ENCODE peak calls at places on chromosomes 11 and 22, in nine cellular contexts. One of them, this sample, is unnamed.

GRCh38 chr22:50310209-50310722 is 2.8 kb upstream of the PLXNB2 start:
- DNase-seq in SK-N-SH: no peak
- DNase-seq in A549: no peak
- DNase-seq in GM23338: peak
- DNase-seq in HepG2: peak
- DNase-seq in HL-60: no peak
- DNase-seq in K562: no peak
- DNase-seq in HCT116: no peak
- DNase-seq in GM12878: no peak
- DNase-seq in this sample: no peak

GRCh38 chr22:48926663-48927062 is 901.0 kb downstream of the BRD1 start:
- DNase-seq in SK-N-SH: no peak
- DNase-seq in A549: no peak
- DNase-seq in GM23338: no peak
- DNase-seq in HepG2: no peak
- DNase-seq in HL-60: no peak
- DNase-seq in K562: no peak
- DNase-seq in HCT116: no peak
- DNase-seq in GM12878: no peak
- DNase-seq in this sample: no peak

GRCh38 chr22:47163481-47163875 is 401.0 kb downstream of the TBC1D22A start:
- DNase-seq in SK-N-SH: no peak
- DNase-seq in A549: no peak
- DNase-seq in GM23338: no peak
- DNase-seq in HepG2: no peak
- DNase-seq in HL-60: no peak
- DNase-seq in K562: no peak
- DNase-seq in HCT116: no peak
- DNase-seq in GM12878: no peak
- DNase-seq in this sample: no peak

GRCh38 chr11:30143098-30143705 is 87.6 kb upstream of the FSHB start:
- DNase-seq in SK-N-SH: peak
- DNase-seq in A549: peak
- DNase-seq in GM23338: peak
- DNase-seq in HepG2: peak
- DNase-seq in HL-60: peak
- DNase-seq in K562: peak
- DNase-seq in HCT116: peak
- DNase-seq in GM12878: peak
- DNase-seq in this sample: peak

GRCh38 chr22:49677495-49677889 is 150.2 kb downstream of the BRD1 start:
- DNase-seq in SK-N-SH: no peak
- DNase-seq in A549: no peak
- DNase-seq in GM23338: no peak
- DNase-seq in HepG2: no peak
- DNase-seq in HL-60: no peak
- DNase-seq in K562: no peak
- DNase-seq in HCT116: no peak
- DNase-seq in GM12878: no peak
- DNase-seq in this sample: no peak

GRCh38 chr11:65224939-65225283 is 36.9 kb upstream of the POLA2 start:
- DNase-seq in SK-N-SH: no peak
- DNase-seq in A549: peak
- DNase-seq in GM23338: peak
- DNase-seq in HepG2: no peak
- DNase-seq in HL-60: no peak
- DNase-seq in K562: peak
- DNase-seq in HCT116: peak
- DNase-seq in GM12878: no peak
- DNase-seq in this sample: no peak

GRCh38 chr11:130489716-130490115 is 41.3 kb downstream of the ADAMTS15 start:
- DNase-seq in SK-N-SH: no peak
- DNase-seq in A549: no peak
- DNase-seq in GM23338: no peak
- DNase-seq in HepG2: no peak
- DNase-seq in HL-60: no peak
- DNase-seq in K562: no peak
- DNase-seq in HCT116: no peak
- DNase-seq in GM12878: no peak
- DNase-seq in this sample: no peak

GRCh38 chr11:16505481-16505880 is 149.1 kb upstream of the SOX6 start:
- DNase-seq in SK-N-SH: no peak
- DNase-seq in A549: no peak
- DNase-seq in GM23338: peak
- DNase-seq in HepG2: no peak
- DNase-seq in HL-60: no peak
- DNase-seq in K562: no peak
- DNase-seq in HCT116: no peak
- DNase-seq in GM12878: no peak
- DNase-seq in this sample: no peak

GRCh38 chr22:36977401-36977861 is 41.8 kb downstream of the TST start:
- DNase-seq in SK-N-SH: peak
- DNase-seq in A549: peak
- DNase-seq in GM23338: peak
- DNase-seq in HepG2: peak
- DNase-seq in HL-60: peak
- DNase-seq in K562: peak
- DNase-seq in HCT116: no peak
- DNase-seq in GM12878: peak
- DNase-seq in this sample: peak
- TF ChIP-seq CTCF in SK-N-SH: peak
- TF ChIP-seq CTCF in A549: peak
- TF ChIP-seq CTCF in GM23338: peak
- TF ChIP-seq CTCF in HepG2: peak
- TF ChIP-seq CTCF in HL-60: no peak
- TF ChIP-seq CTCF in K562: peak
- TF ChIP-seq CTCF in HCT116: peak
- TF ChIP-seq CTCF in GM12878: peak
- TF ChIP-seq CTCF in this sample: no peak

GRCh38 chr11:101913631-101914030 is 1.2 kb upstream of the CEP126 start:
- DNase-seq in SK-N-SH: no peak
- DNase-seq in A549: no peak
- DNase-seq in GM23338: no peak
- DNase-seq in HepG2: no peak
- DNase-seq in HL-60: no peak
- DNase-seq in K562: no peak
- DNase-seq in HCT116: no peak
- DNase-seq in GM12878: no peak
- DNase-seq in this sample: no peak
- TF ChIP-seq REST in SK-N-SH: no peak
- TF ChIP-seq REST in A549: no peak
- TF ChIP-seq REST in GM23338: no peak
- TF ChIP-seq REST in HepG2: no peak
- TF ChIP-seq REST in HL-60: no peak
- TF ChIP-seq REST in K562: no peak
- TF ChIP-seq REST in HCT116: no peak
- TF ChIP-seq REST in GM12878: no peak
- TF ChIP-seq REST in this sample: no peak

GRCh38 chr11:1750481-1750839 is at the start of gene IFITM10:
- DNase-seq in SK-N-SH: peak
- DNase-seq in A549: no peak
- DNase-seq in GM23338: peak
- DNase-seq in HepG2: no peak
- DNase-seq in HL-60: no peak
- DNase-seq in K562: no peak
- DNase-seq in HCT116: no peak
- DNase-seq in GM12878: no peak
- DNase-seq in this sample: no peak

GRCh38 chr11:1749787-1750351 is 526 bp downstream of the IFITM10 start:
- DNase-seq in SK-N-SH: no peak
- DNase-seq in A549: peak
- DNase-seq in GM23338: no peak
- DNase-seq in HepG2: no peak
- DNase-seq in HL-60: no peak
- DNase-seq in K562: no peak
- DNase-seq in HCT116: no peak
- DNase-seq in GM12878: no peak
- DNase-seq in this sample: no peak

GRCh38 chr11:1747753-1748466 is 2.5 kb downstream of the IFITM10 start:
- DNase-seq in SK-N-SH: peak
- DNase-seq in A549: no peak
- DNase-seq in GM23338: no peak
- DNase-seq in HepG2: no peak
- DNase-seq in HL-60: no peak
- DNase-seq in K562: no peak
- DNase-seq in HCT116: no peak
- DNase-seq in GM12878: no peak
- DNase-seq in this sample: no peak

GRCh38 chr11:1748467-1749019 is 1.9 kb downstream of the IFITM10 start:
- DNase-seq in SK-N-SH: peak
- DNase-seq in A549: no peak
- DNase-seq in GM23338: no peak
- DNase-seq in HepG2: no peak
- DNase-seq in HL-60: no peak
- DNase-seq in K562: no peak
- DNase-seq in HCT116: no peak
- DNase-seq in GM12878: no peak
- DNase-seq in this sample: no peak

GRCh38 chr11:1749020-1749758 is 1.2 kb downstream of the IFITM10 start:
- DNase-seq in SK-N-SH: peak
- DNase-seq in A549: no peak
- DNase-seq in GM23338: peak
- DNase-seq in HepG2: no peak
- DNase-seq in HL-60: no peak
- DNase-seq in K562: no peak
- DNase-seq in HCT116: no peak
- DNase-seq in GM12878: no peak
- DNase-seq in this sample: no peak
- H3K27ac ChIP-seq in SK-N-SH: peak
- H3K27ac ChIP-seq in A549: peak
- H3K27ac ChIP-seq in GM23338: no peak
- H3K27ac ChIP-seq in HepG2: no peak
- H3K27ac ChIP-seq in HL-60: no peak
- H3K27ac ChIP-seq in K562: no peak
- H3K27ac ChIP-seq in HCT116: no peak
- H3K27ac ChIP-seq in GM12878: no peak
- H3K27ac ChIP-seq in this sample: peak

DNA sequence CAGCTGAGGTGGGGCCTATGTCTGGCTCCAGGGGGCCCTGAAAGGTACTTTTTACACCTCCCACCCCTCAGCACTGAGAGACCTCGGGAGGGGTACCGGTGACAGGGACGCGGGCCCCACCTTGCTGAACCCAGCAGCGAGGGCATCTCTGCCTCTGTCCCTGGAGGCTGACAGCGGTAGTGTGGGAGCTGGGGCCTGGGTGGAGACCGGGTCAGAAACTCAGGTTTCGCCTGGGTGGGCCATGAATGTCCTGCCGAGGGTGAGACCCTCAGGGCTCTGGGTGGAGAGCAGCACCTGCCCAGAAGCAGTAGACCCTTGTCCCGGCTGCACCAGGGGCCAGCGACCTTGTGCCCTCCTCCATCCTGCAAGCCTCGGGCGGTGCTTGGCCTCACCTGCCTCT is 22.2 kb downstream of the PTDSS2 start:
- DNase-seq in SK-N-SH: peak
- DNase-seq in A549: no peak
- DNase-seq in GM23338: peak
- DNase-seq in HepG2: no peak
- DNase-seq in HL-60: no peak
- DNase-seq in K562: no peak
- DNase-seq in HCT116: no peak
- DNase-seq in GM12878: no peak
- DNase-seq in this sample: no peak
- TF ChIP-seq CTCF in SK-N-SH: no peak
- TF ChIP-seq CTCF in A549: no peak
- TF ChIP-seq CTCF in GM23338: peak
- TF ChIP-seq CTCF in HepG2: no peak
- TF ChIP-seq CTCF in HL-60: no peak
- TF ChIP-seq CTCF in K562: no peak
- TF ChIP-seq CTCF in HCT116: no peak
- TF ChIP-seq CTCF in GM12878: no peak
- TF ChIP-seq CTCF in this sample: no peak

DNA sequence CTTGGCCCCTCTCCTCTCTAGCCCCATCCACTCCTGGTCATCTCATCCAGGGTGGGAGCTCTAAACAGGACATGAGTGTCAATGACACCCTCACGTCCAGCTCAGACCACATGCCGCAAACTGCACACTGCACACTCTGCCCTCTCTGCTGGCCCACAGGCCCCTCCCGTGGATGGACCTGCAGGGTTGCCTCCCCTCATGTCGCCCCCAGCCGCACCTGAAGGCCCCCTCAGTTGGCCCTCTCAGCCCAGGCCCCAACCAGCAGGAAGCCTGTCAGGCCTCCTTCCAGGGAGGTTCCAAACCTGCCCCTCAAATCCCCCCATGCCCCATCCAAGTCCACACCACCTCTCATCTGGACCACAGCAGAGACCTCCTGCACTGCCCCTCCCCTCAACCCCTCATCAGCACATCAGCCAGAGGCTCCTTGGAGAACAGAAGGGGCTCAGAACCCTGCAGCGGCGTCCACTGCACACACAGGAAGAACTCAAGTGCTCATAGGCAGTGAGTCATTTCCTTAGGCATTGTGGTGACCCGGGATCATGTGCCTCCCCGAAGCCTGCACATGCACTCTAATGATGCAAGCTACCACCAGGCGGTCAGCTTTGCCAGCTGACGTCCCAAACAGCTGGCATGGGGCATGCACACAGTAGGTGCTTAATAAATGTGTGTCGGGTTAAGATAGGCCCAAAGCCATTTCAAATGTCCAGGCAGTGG is 12.9 kb upstream of the CDKN1C start:
- DNase-seq in SK-N-SH: no peak
- DNase-seq in A549: no peak
- DNase-seq in GM23338: no peak
- DNase-seq in HepG2: peak
- DNase-seq in HL-60: peak
- DNase-seq in K562: peak
- DNase-seq in HCT116: no peak
- DNase-seq in GM12878: no peak
- DNase-seq in this sample: no peak
- TF ChIP-seq REST in SK-N-SH: peak
- TF ChIP-seq REST in A549: no peak
- TF ChIP-seq REST in GM23338: no peak
- TF ChIP-seq REST in HepG2: no peak
- TF ChIP-seq REST in HL-60: no peak
- TF ChIP-seq REST in K562: no peak
- TF ChIP-seq REST in HCT116: no peak
- TF ChIP-seq REST in GM12878: no peak
- TF ChIP-seq REST in this sample: no peak

GRCh38 chr11:10664005-10664404 is 29.6 kb downstream of the IRAG1 start:
- DNase-seq in SK-N-SH: no peak
- DNase-seq in A549: no peak
- DNase-seq in GM23338: no peak
- DNase-seq in HepG2: no peak
- DNase-seq in HL-60: no peak
- DNase-seq in K562: no peak
- DNase-seq in HCT116: no peak
- DNase-seq in GM12878: no peak
- DNase-seq in this sample: no peak
- H3K27ac ChIP-seq in SK-N-SH: no peak
- H3K27ac ChIP-seq in A549: no peak
- H3K27ac ChIP-seq in GM23338: no peak
- H3K27ac ChIP-seq in HepG2: no peak
- H3K27ac ChIP-seq in HL-60: no peak
- H3K27ac ChIP-seq in K562: no peak
- H3K27ac ChIP-seq in HCT116: peak
- H3K27ac ChIP-seq in GM12878: no peak
- H3K27ac ChIP-seq in this sample: no peak